ENCODE peak calls at places on chromosome 3, in seven cellular contexts. B is SK-N-SH, O is Panc1, V is A549, A is HCT116, W is HL-60, T is K562. R is an unnamed sample.

GRCh38 chr3:23811117-23811487 is 5.3 kb downstream of the UBE2E1 start:
- DNase-seq in V (no peak), O (no peak), B (no peak), W (no peak), A (no peak), T (peak; percentile 27), R (peak; percentile 47)

GRCh38 chr3:46861996-46862688 is 1.1 kb downstream of the MYL3 start:
- DNase-seq in B (no peak), V (no peak), A (no peak), O (no peak), T (no peak), W (no peak), R (no peak)

GRCh38 chr3:31610700-31611275 is 78.1 kb downstream of the STT3B start:
- DNase-seq in V (peak; percentile 19), A (peak; percentile 10), B (peak; percentile 30), T (no peak), W (peak; percentile 16), O (no peak), R (peak; percentile 27)

GRCh38 chr3:11162401-11163345 is 8.4 kb downstream of the HRH1 start:
- DNase-seq in V (no peak), A (no peak), T (no peak), O (no peak), W (no peak), B (no peak), R (no peak)

GRCh38 chr3:185290266-185290665 is 36.4 kb upstream of the EHHADH start:
- DNase-seq in B (no peak), A (no peak), T (peak; percentile 20), W (no peak), O (no peak), V (no peak), R (no peak)

GRCh38 chr3:194431553-194431952 is 32.5 kb upstream of the GP5 start:
- DNase-seq in T (no peak), B (peak; percentile 14), V (no peak), W (no peak), A (no peak), O (no peak), R (no peak)

GRCh38 chr3:164465172-164465571 is 613.1 kb downstream of the SI start:
- DNase-seq in W (no peak), B (no peak), V (peak; percentile 15), T (no peak), O (no peak), A (no peak), R (no peak)

GRCh38 chr3:58116161-58116955 is 94.4 kb downstream of the DNASE1L3 start:
- DNase-seq in B (no peak), O (no peak), T (no peak), W (no peak), A (no peak), V (no peak), R (no peak)

GRCh38 chr3:12965999-12966846 is 107.0 kb downstream of the IQSEC1 start:
- DNase-seq in A (no peak), T (no peak), V (no peak), B (no peak), O (no peak), W (no peak), R (no peak)

GRCh38 chr3:31196881-31197364 is 302.5 kb upstream of the GADL1 start:
- DNase-seq in W (no peak), B (no peak), O (no peak), T (no peak), V (no peak), A (no peak), R (peak; percentile 25)

GRCh38 chr3:14810795-14811661 is 7.7 kb upstream of the FGD5 start:
- DNase-seq in A (no peak), T (no peak), O (no peak), B (no peak), V (no peak), W (no peak), R (peak; percentile 73)

GRCh38 chr3:134308350-134308891 is 57.8 kb upstream of the RYK start:
- DNase-seq in T (peak; percentile 71), B (peak; percentile 85), V (peak; percentile 69), O (peak; percentile 84), W (peak; percentile 38), A (peak; percentile 63), R (peak; percentile 95)

GRCh38 chr3:186477033-186477432 is 67.1 kb downstream of the CRYGS start:
- DNase-seq in B (no peak), T (no peak), O (no peak), W (no peak), V (no peak), A (no peak), R (no peak)

GRCh38 chr3:161393310-161393709 is 22.0 kb upstream of the SPTSSB start:
- DNase-seq in V (no peak), A (no peak), B (no peak), O (no peak), T (no peak), W (no peak), R (no peak)

GRCh38 chr3:13856006-13856405 is 23.9 kb downstream of the WNT7A start:
- DNase-seq in T (no peak), A (no peak), V (no peak), O (no peak), B (no peak), W (no peak), R (no peak)

GRCh38 chr3:128473180-128473519 is 6.5 kb upstream of the DNAJB8 start:
- DNase-seq in W (no peak), V (no peak), O (no peak), T (no peak), B (peak; percentile 62), A (no peak), R (no peak)

GRCh38 chr3:164723396-164723795 is 354.9 kb downstream of the SI start:
- DNase-seq in V (no peak), T (no peak), O (no peak), B (no peak), W (no peak), A (no peak), R (no peak)

GRCh38 chr3:187629711-187630110 is 40.5 kb downstream of the SST start:
- DNase-seq in A (no peak), B (no peak), W (no peak), O (no peak), V (no peak), T (no peak), R (no peak)

GRCh38 chr3:16906679-16907078 is 21.9 kb downstream of the PLCL2 start:
- DNase-seq in O (no peak), W (no peak), V (no peak), B (no peak), T (peak; percentile 30), A (no peak), R (no peak)

GRCh38 chr3:126157083-126157768 is 23.2 kb downstream of the ALDH1L1 start:
- DNase-seq in T (no peak), O (no peak), A (no peak), V (no peak), W (no peak), B (no peak), R (no peak)

GRCh38 chr3:129112308-129113052 is 9.1 kb downstream of the RAB43 start:
- DNase-seq in O (no peak), B (no peak), V (no peak), A (no peak), W (no peak), T (no peak), R (no peak)

DNA sequence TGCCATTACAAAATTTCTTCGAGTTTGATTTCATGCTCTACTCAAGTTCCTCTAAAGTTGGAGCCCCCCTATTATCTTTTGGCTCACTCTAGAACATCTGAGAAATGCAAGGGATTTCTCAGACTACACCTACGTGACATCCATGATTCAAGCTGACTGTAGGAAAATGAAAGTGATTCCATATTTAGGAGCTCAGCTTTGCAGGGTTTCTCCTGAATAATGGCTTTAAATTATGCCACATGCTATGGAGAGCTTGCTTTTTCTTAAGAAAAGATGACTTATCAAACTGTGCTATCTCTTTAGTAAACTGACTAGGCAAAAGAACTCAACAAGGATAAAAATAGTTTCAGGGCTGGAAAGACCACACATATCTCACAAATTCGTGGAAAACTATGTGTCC is 292.1 kb downstream of the LSAMP start:
- DNase-seq in B (no peak), O (no peak), T (no peak), A (no peak), V (no peak), W (no peak), R (no peak)
- H3K4me3 ChIP-seq in B (no peak overlapping the region), O (no peak overlapping the region), T (no peak overlapping the region), A (no peak overlapping the region), V (no peak overlapping the region), W (no peak overlapping the region), R (no peak overlapping the region)

GRCh38 chr3:19213608-19214220 is 65.4 kb downstream of the KCNH8 start:
- DNase-seq in W (no peak), A (no peak), O (no peak), V (no peak), B (no peak), T (peak; percentile 1), R (peak; percentile 78)
- TF ChIP-seq REST in W (no peak), A (no peak), O (no peak), V (no peak), B (no peak), T (no peak), R (no peak)

GRCh38 chr3:124157000-124157712 is 165.2 kb upstream of the ROPN1 start:
- DNase-seq in B (no peak), V (no peak), T (no peak), W (no peak), A (no peak), O (no peak), R (no peak)
- H3K4me3 ChIP-seq in B (no peak overlapping the region), V (no peak overlapping the region), T (no peak overlapping the region), W (no peak overlapping the region), A (no peak overlapping the region), O (no peak overlapping the region), R (no peak overlapping the region)

GRCh38 chr3:147419731-147420360 is 10.7 kb downstream of the ZIC1 start:
- DNase-seq in V (no peak), A (no peak), T (no peak), O (no peak), W (no peak), B (no peak), R (no peak)

GRCh38 chr3:147420361-147421183 is 11.4 kb downstream of the ZIC1 start:
- DNase-seq in O (no peak), T (no peak), B (peak; percentile 20), V (no peak), A (no peak), W (no peak), R (no peak)

GRCh38 chr3:147418352-147418751 is 9.2 kb downstream of the ZIC1 start:
- DNase-seq in O (no peak), W (no peak), A (no peak), B (no peak), V (no peak), T (no peak), R (no peak)

GRCh38 chr3:147417896-147418295 is 8.7 kb downstream of the ZIC1 start:
- DNase-seq in B (no peak), W (no peak), V (no peak), A (no peak), T (no peak), O (no peak), R (no peak)

DNA sequence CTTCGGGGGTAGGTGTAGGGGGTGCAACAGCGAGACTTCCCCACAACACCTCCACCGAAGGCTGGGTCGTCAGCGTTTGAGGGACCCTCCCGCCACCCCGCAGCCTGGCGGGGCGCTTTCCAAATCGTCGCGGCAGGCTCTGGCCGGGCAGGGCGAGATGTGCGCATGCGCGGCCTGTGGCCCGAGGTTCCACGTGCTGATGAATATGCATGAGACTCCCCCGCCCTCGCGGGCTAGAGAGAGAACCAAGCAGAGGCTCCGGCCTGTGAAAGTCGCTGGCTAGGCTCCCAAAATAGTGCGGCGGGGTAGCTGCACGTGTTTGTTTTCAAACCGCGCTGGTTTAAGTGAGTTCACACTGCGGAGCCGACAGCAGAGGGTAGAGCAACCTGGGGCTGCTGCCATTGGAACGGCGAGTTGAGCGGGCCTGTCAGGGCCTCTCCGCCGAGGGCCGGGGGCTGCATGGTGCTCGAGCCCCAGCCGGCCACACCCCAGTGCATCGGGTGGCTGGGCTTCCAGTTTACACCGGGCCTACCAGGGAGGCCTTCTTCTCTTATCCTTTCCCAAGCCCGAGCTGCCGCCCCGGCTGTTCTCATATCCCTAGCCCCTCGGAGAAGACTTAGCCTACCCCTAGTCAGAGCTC is 10.0 kb downstream of the ZIC1 start:
- DNase-seq in V (no peak), T (peak; percentile 60), A (no peak), W (no peak), B (peak; percentile 65), O (no peak), R (peak; percentile 96)
- TF ChIP-seq REST in V (no peak), T (no peak), A (no peak), W (no peak), B (no peak), O (no peak), R (no peak)